ENCODE peak calls at places on chromosomes 16 and 17, in ten cellular contexts. P is hepatic stellate cell; N is heart right ventricle; Z is right cardiac atrium; X is activated CD4-positive, alpha-beta T cell treated with anti-CD3 and anti-CD28 coated beads, Interleukin-2, amount 10 ng/mL, durations not matched to agents 7 days and 5 days; H is T-helper 2 cell; V is psoas muscle; I is GM20000; G is CD4-positive, alpha-beta T cell; K is foreskin fibroblast. W is an unnamed sample.

GRCh38 chr17:72182256-72182890 is 61.6 kb downstream of the SOX9 start:
- DNase-seq in P (no peak), N (no peak), Z (no peak), X (no peak), H (no peak), V (no peak), I (no peak), G (no peak), K (no peak), W (no peak)

GRCh38 chr17:41647038-41647813 is 22.9 kb upstream of the KRT17 start:
- DNase-seq in P (no peak), N (no peak), Z (peak; percentile 46), X (no peak), H (no peak), V (no peak), I (no peak), G (no peak), K (no peak), W (no peak)

GRCh38 chr17:44159519-44160210 is 10.8 kb upstream of the ASB16 start:
- DNase-seq in P (no peak), N (no peak), Z (no peak), X (no peak), H (peak; percentile 92), V (no peak), I (no peak), G (no peak), K (no peak), W (no peak)

GRCh38 chr16:14286381-14287230 is 215.5 kb downstream of the MRTFB start:
- DNase-seq in P (peak; percentile 26), N (no peak), Z (peak; percentile 69), X (peak; percentile 30), H (peak; percentile 69), V (no peak), I (peak; percentile 68), G (peak; percentile 31), K (no peak), W (peak; percentile 48)

GRCh38 chr16:22284637-22285515 is 12.3 kb upstream of the POLR3E start:
- DNase-seq in P (no peak), N (no peak), Z (no peak), X (no peak), H (no peak), V (no peak), I (no peak), G (no peak), K (no peak), W (no peak)

GRCh38 chr16:69555867-69556266 is 9.9 kb upstream of the NFAT5 start:
- DNase-seq in P (no peak), N (no peak), Z (no peak), X (no peak), H (no peak), V (no peak), I (no peak), G (no peak), K (no peak), W (no peak)

GRCh38 chr17:62670202-62670821 is 42.8 kb downstream of the MRC2 start:
- DNase-seq in P (no peak), N (no peak), Z (no peak), X (no peak), H (no peak), V (no peak), I (no peak), G (no peak), K (no peak), W (no peak)

GRCh38 chr17:35540589-35541404 is 3.3 kb upstream of the SLFN12L start:
- DNase-seq in P (peak; percentile 19), N (no peak), Z (peak; percentile 73), X (peak; percentile 41), H (peak; percentile 84), V (peak; percentile 25), I (peak; percentile 30), G (no peak), K (no peak), W (no peak)

GRCh38 chr17:57528084-57528451 is 217.0 kb downstream of the CCDC182 start:
- DNase-seq in P (no peak), N (no peak), Z (no peak), X (no peak), H (no peak), V (no peak), I (no peak), G (no peak), K (no peak), W (no peak)

GRCh38 chr16:11233727-11234376 is 22.2 kb downstream of the SOCS1 start:
- DNase-seq in P (no peak), N (no peak), Z (no peak), X (peak; percentile 66), H (peak; percentile 77), V (no peak), I (no peak), G (no peak), K (no peak), W (no peak)